ENCODE peak calls at places on chromosomes 12 and 14, in four cellular contexts. G is progenitor cell of endocrine pancreas, K is A673, D is mesothelial cell of epicardium. T is an unnamed sample.

GRCh38 chr14:47676301-47676617 is 854 bp upstream of the MDGA2 start:
- DNase-seq in K (no peak), D (no peak), G (no peak), T (no peak)

GRCh38 chr12:116719661-116720060 is 18.2 kb downstream of the SPRING1 start:
- DNase-seq in K (no peak), G (no peak), D (no peak), T (no peak)

GRCh38 chr12:120361506-120362208 is 7.3 kb downstream of the MSI1 start:
- DNase-seq in D (peak), K (peak), G (peak), T (peak)

GRCh38 chr14:44742202-44742601 is 219.5 kb downstream of the KLHL28 start:
- DNase-seq in G (no peak), K (no peak), D (no peak), T (no peak)

GRCh38 chr14:104742586-104743455 is 10.1 kb upstream of the SIVA1 start:
- DNase-seq in K (no peak), D (no peak), G (no peak), T (no peak)

GRCh38 chr14:37546621-37547447 is 48.2 kb downstream of the FOXA1 start:
- DNase-seq in D (no peak), G (no peak), K (no peak), T (no peak)

GRCh38 chr14:33931439-33931838 is 19.4 kb downstream of the EGLN3 start:
- DNase-seq in K (no peak), G (no peak), D (no peak), T (no peak)

GRCh38 chr12:18990866-18991265 is 138.7 kb upstream of the PLEKHA5 start:
- DNase-seq in K (no peak), G (no peak), D (no peak), T (no peak)

GRCh38 chr14:79037593-79037992 is 867.4 kb downstream of the NRXN3 start:
- DNase-seq in D (no peak), K (no peak), G (no peak), T (no peak)

GRCh38 chr14:26444745-26445144 is 153.1 kb downstream of the NOVA1 start:
- DNase-seq in G (peak), D (no peak), K (peak), T (peak)

GRCh38 chr12:91442535-91442934 is 259.9 kb upstream of the DCN start:
- DNase-seq in G (no peak), K (no peak), D (no peak), T (no peak)
- TF ChIP-seq CTCF in G (no peak), K (no peak), D (no peak), T (no peak)

DNA sequence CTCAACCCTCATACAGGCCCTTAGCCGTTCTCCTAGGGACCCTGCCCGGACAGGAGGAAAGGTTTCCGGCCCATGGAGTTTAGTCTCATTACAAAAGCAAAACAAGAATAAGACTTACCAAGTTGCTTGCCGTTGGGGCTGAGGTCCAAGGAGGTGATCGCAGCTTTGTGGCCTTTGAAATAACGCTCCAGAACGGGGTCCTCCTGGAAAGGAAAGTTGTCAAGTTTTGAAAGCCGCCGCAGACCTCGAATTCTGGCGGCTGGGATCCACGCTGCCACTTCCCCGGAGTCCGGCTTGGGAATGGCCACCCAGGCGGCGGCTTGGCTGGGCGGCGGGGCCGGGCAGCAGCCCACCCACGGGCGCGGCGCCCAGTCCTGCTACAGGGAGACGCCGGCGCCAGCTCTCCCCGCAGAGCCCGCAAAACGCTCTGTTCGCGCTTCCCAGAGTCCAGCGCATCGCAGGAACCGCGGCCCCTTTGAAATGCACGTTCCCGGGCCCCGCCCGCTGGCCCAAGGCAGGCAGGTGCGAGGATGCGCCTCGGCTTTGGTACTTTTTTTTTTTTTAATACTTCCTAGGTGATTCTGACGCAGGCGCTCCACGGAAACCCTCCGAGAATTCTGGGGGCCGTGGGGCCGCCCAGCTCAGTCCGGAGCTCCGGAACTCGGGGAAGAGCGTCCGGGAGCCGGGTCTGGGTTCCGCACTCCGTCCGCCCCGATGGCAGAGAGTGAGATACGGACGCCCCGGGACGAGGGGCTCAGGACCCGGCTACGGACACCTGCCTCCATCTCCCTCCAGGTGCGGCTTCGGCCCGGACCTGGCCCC is 617 bp upstream of the GALNT4 start:
- DNase-seq in G (peak), K (peak), D (peak), T (peak)
- TF ChIP-seq CTCF in G (peak), K (peak), D (peak), T (no peak)

GRCh38 chr12:114691196-114691595 is 7.2 kb upstream of the TBX3 start:
- DNase-seq in G (no peak), K (no peak), D (no peak), T (no peak)

GRCh38 chr12:114693532-114693931 is 9.6 kb upstream of the TBX3 start:
- DNase-seq in D (no peak), K (no peak), G (no peak), T (no peak)

GRCh38 chr12:114691810-114692557 is 8.0 kb upstream of the TBX3 start:
- DNase-seq in G (no peak), D (no peak), K (no peak), T (no peak)

GRCh38 chr12:114694436-114695304 is 10.7 kb upstream of the TBX3 start:
- DNase-seq in G (no peak), K (no peak), D (no peak), T (no peak)

DNA sequence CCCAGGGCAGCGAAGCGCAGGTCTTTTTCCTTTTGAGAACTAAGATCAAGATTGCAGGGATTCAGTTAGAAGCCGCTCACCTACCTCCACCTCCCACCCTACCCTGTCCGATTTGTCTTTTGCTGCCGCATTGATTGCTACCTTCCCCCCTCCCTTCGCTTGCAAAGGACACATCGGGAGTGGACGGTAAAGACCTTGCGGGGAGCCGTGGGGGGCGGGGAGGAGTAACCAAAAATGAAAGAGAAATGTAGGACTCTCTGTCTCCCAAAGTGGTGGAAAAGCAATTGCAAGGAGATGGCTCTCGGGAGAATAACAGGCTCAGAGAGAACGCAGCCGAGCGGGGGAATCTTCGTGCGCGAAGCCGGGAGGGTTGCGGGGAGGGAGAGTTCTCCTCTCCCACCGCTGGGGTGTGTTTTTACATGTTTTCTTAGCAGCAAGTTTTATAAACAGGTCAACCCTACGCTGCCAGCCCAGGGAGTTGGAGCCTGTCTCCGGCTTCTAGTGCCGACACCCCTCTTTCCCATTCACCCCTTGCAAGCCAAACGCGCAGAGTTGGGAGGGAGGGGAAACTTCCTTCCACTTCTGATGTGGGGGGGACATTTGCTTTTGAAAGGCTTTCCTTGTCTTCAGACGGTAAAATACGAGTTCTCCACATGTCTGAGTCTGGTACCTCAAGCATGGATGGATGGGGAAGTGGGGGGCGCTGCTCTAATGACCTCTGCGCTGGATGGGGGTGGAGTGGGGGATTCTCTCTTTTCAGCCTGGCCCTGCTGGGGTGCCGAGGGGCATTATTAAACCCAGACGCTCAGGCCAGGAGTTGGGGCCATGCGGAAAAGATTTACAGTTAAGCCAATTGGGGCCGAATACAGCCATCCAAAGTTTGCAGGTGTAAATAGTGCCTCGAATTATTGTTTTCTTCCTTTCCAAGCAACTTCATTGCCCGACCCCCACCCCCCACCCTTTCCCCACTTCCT is 8.9 kb upstream of the TBX3 start:
- DNase-seq in G (no peak), D (no peak), K (no peak), T (no peak)
- TF ChIP-seq CTCF in G (no peak), D (no peak), K (no peak), T (no peak)

DNA sequence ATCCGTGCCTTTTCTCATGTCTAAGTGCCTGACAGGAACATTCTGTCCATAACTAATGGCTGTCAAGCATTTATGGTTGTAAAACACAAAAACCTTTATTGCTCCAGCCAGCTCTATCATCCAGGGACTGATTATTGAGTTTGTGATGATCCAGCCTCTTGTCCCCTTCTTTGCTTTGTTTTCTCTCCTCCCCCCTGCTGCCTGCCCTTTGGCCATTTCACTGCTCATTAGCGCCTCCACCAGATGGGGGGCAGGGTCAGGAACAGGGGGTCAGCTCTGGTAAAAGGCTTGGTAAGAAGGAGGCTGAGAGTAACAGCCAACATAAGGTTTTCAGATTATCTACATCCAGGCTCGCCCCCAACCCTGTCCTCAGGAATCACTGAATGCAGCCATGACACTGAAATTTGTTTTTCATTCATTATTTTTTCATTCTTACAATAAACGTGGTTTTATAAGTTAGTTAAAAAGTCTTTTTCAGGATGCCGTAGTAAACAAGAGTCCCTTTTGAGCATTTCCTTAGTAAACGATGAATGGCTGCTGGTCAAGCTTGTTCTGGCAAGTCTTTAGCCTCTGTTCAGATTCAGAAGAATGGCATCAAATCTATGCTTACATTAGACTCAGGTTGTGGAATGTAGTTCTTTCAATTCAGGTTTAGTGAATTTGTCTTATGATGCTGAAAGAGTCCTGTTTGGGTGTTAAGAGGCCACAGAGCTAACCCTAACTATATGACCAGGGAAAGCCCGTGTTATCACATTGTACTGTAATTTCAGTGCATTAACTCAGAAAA is 21.7 kb downstream of the HMGA2 start:
- DNase-seq in K (no peak), D (no peak), G (no peak), T (no peak)
- TF ChIP-seq CTCF in K (no peak), D (no peak), G (no peak), T (no peak)

GRCh38 chr14:68391292-68392014 is 401.4 kb downstream of the ZFP36L1 start:
- DNase-seq in D (no peak), K (no peak), G (no peak), T (peak)

GRCh38 chr14:68394113-68394718 is 398.7 kb downstream of the ZFP36L1 start:
- DNase-seq in G (no peak), D (no peak), K (no peak), T (no peak)

GRCh38 chr14:68393178-68393763 is 399.6 kb downstream of the ZFP36L1 start:
- DNase-seq in D (no peak), K (no peak), G (no peak), T (no peak)

GRCh38 chr14:68390731-68391130 is 402.1 kb downstream of the ZFP36L1 start:
- DNase-seq in K (no peak), G (no peak), D (no peak), T (no peak)

DNA sequence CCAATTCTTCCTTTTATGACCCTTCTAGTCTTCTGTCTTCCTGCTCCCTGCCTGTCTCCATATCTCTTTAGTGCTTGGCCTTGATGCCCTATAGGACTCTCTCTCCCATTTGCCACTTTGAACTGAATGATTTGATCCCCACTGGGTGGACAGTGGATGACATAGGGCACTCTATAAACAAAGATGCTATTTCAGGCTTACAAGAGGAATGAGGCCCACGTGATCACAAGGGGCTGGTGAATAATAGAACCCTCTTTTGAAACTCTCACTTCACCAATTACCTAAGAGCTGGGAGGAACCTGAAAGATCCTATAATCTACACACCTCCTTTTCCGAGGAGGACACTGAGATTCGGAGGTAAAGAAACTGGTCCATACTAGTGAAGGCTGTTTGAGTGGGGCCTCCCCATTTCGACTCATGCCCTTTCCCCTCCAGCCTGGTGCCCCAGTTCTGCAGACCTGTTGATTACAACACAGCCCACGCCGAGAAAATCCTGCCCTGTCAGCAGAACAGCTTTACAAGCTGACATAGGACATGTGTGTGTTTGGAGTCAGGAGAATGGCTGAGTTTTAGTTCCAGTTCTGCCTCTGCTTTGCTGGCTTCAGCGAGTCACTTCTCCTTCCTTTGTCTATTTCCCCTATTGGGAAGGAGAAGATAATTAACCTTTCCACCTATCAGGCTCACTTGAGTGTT is 400.3 kb downstream of the ZFP36L1 start:
- DNase-seq in G (no peak), D (no peak), K (no peak), T (no peak)
- TF ChIP-seq CTCF in G (no peak), D (no peak), K (no peak), T (no peak)

GRCh38 chr14:64541261-64541970 is 875 bp downstream of the HSPA2 start:
- DNase-seq in G (no peak), D (no peak), K (no peak), T (peak)

GRCh38 chr14:64542839-64543207 is 2.3 kb downstream of the HSPA2 start:
- DNase-seq in G (no peak), K (no peak), D (no peak), T (no peak)

GRCh38 chr14:64541971-64542838 is 1.7 kb downstream of the HSPA2 start:
- DNase-seq in D (no peak), G (no peak), K (no peak), T (no peak)

GRCh38 chr14:64539186-64539552 is 1.4 kb upstream of the HSPA2 start:
- DNase-seq in K (no peak), G (no peak), D (no peak), T (peak)

DNA sequence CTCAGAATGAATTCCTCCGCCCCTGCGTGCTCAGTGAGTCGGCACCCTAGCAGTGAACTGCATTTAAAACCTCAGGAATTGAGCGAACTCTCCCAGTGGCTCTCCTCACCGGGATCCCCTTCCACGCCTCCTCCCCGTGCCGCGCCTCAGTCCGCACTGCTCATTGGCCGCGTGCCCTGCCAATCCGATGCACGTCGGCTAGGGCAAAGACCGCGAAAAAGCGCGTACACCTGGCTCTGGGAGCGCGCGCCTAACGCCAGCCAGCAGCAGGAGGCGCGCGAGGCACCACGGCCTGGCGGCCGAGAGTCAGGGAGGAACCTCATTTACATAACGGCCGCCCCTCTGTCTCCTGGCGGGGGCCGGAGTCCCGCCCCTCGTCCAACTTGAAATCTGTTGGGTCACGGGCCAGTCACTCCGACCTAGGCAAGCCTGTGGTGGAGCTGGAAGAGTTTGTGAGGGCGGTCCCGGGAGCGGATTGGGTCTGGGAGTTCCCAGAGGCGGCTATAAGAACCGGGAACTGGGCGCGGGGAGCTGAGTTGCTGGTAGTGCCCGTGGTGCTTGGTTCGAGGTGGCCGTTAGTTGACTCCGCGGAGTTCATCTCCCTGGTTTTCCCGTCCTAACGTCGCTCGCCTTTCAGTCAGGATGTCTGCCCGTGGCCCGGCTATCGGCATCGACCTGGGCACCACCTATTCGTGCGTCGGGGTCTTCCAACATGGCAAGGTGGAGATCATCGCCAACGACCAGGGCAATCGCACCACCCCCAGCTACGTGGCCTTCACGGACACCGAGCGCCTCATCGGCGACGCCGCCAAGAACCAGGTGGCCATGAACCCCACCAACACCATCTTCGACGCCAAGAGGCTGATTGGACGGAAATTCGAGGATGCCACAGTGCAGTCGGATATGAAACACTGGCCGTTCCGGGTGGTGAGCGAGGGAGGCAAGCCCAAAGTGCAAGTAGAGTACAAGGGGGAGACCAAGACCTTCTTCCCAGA is at the start of gene HSPA2:
- DNase-seq in D (peak), K (peak), G (peak), T (peak)
- TF ChIP-seq CTCF in D (peak), K (peak), G (peak), T (peak)

GRCh38 chr12:3964404-3964803 is 91.2 kb upstream of the PARP11 start:
- DNase-seq in K (peak), G (no peak), D (no peak), T (no peak)

GRCh38 chr12:3965096-3965495 is 91.9 kb upstream of the PARP11 start:
- DNase-seq in K (no peak), G (no peak), D (no peak), T (no peak)

GRCh38 chr12:3959799-3960560 is 86.8 kb upstream of the PARP11 start:
- DNase-seq in D (no peak), G (no peak), K (no peak), T (no peak)

GRCh38 chr12:3961573-3961972 is 88.4 kb upstream of the PARP11 start:
- DNase-seq in G (no peak), D (no peak), K (no peak), T (no peak)

DNA sequence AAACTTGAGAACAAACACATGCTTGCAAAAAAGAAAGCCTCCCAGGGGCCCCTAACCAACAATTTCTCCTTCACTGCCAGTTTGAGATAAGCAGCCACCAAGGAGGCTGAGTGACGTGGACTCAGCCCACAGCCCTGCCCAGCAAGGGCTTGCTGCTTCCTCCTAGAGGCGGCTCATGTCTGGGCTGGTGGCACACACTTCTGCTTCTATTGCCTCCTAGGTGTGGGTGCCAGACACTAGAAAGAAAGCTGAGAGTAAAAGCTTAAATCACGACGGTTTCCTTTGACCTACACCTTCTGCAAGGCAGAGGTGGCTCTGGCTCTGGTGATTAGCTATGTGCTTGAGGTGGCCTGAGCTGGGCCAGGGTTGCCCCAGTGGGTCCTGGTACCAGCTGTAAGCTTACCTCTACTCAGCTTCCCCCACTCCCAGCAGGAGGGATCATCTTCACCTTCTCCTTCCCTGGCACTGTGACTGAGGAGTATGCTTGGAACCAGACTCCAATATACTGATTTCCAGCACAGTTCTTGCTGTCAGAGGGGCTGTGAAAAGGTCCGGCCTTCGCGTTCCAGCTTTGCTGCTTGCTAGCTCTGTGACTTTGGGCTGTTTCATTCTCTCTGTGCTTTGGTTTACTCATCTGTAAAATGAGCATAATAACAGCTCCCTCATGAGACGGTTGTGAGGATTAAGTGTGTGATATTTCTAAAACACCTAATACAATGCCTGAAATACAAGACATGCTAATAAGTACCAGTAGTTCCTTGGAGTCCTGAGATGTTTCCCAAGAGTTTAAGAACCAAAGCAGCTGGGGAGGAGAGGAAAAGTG is 89.7 kb upstream of the PARP11 start:
- DNase-seq in G (no peak), K (no peak), D (no peak), T (no peak)
- TF ChIP-seq CTCF in G (no peak), K (no peak), D (no peak), T (no peak)

GRCh38 chr12:130266751-130267150 is 70.9 kb upstream of the PIWIL1 start:
- DNase-seq in D (no peak), G (no peak), K (no peak), T (no peak)
- TF ChIP-seq CTCF in D (no peak), G (no peak), K (no peak), T (no peak)